ENCODE peak calls at places on chromosomes 16 and 17, in six cellular contexts. Z, K, D, N, E and F are unnamed samples.

GRCh38 chr16:70342016-70342415 is 4.7 kb upstream of the DDX19A start:
- DNase-seq in Z (no peak), K (no peak), D (no peak), N (no peak), E (no peak), F (no peak)

GRCh38 chr17:17899486-17899885 is 62.7 kb upstream of the SREBF1 start:
- DNase-seq in Z (no peak), K (no peak), D (no peak), N (no peak), E (no peak), F (no peak)

GRCh38 chr17:2853111-2853721 is 57.0 kb downstream of the RAP1GAP2 start:
- DNase-seq in Z (peak; percentile 46), K (peak; percentile 45), D (peak; percentile 27), N (no peak), E (no peak), F (no peak)

GRCh38 chr17:73798111-73798748 is 154.0 kb upstream of the SDK2 start:
- DNase-seq in Z (peak; percentile 26), K (peak; percentile 93), D (no peak), N (no peak), E (no peak), F (no peak)

GRCh38 chr17:75925912-75926311 is 14.9 kb downstream of the FBF1 start:
- DNase-seq in Z (no peak), K (no peak), D (no peak), N (no peak), E (no peak), F (no peak)

GRCh38 chr17:80649200-80649644 is 104.6 kb downstream of the RPTOR start:
- DNase-seq in Z (no peak), K (no peak), D (no peak), N (no peak), E (no peak), F (no peak)

GRCh38 chr16:79093554-79093967 is 507.0 kb downstream of the MAF start:
- DNase-seq in Z (no peak), K (no peak), D (peak; percentile 39), N (no peak), E (peak; percentile 25), F (peak; percentile 16)

GRCh38 chr16:11742041-11742535 is 569 bp downstream of the TXNDC11 start:
- DNase-seq in Z (no peak), K (no peak), D (no peak), N (no peak), E (peak; percentile 39), F (no peak)

GRCh38 chr16:50938923-50939322 is 197.0 kb downstream of the CYLD start:
- DNase-seq in Z (no peak), K (no peak), D (no peak), N (no peak), E (no peak), F (no peak)

GRCh38 chr16:67504190-67505021 is 21.1 kb upstream of the AGRP start:
- DNase-seq in Z (no peak), K (no peak), D (peak; percentile 39), N (no peak), E (no peak), F (no peak)

GRCh38 chr16:68892898-68893297 is 49.6 kb downstream of the TANGO6 start:
- DNase-seq in Z (no peak), K (no peak), D (no peak), N (no peak), E (no peak), F (no peak)

GRCh38 chr16:89779231-89779912 is 37.1 kb downstream of the FANCA start:
- DNase-seq in Z (no peak), K (no peak), D (no peak), N (no peak), E (no peak), F (peak; percentile 15)

GRCh38 chr17:65514082-65514481 is 47.4 kb downstream of the AXIN2 start:
- DNase-seq in Z (peak; percentile 58), K (peak; percentile 66), D (no peak), N (no peak), E (no peak), F (no peak)

GRCh38 chr16:53091508-53092211 is 36.9 kb downstream of the CHD9 start:
- DNase-seq in Z (peak; percentile 89), K (peak; percentile 70), D (no peak), N (peak; percentile 83), E (no peak), F (peak; percentile 46)

GRCh38 chr17:27754549-27754948 is 45.8 kb downstream of the NOS2 start:
- DNase-seq in Z (no peak), K (no peak), D (no peak), N (no peak), E (no peak), F (no peak)

GRCh38 chr17:10216213-10216982 is 18.0 kb upstream of the GAS7 start:
- DNase-seq in Z (no peak), K (no peak), D (no peak), N (peak; percentile 54), E (no peak), F (peak; percentile 26)

GRCh38 chr17:3475155-3475808 is 515 bp upstream of the ASPA start:
- DNase-seq in Z (no peak), K (no peak), D (no peak), N (no peak), E (no peak), F (no peak)

GRCh38 chr16:81767987-81768592 is 11.0 kb upstream of the PLCG2 start:
- DNase-seq in Z (no peak), K (no peak), D (no peak), N (no peak), E (no peak), F (no peak)

GRCh38 chr16:30437511-30438046 is 7.7 kb upstream of the DCTPP1 start:
- DNase-seq in Z (no peak), K (no peak), D (no peak), N (no peak), E (no peak), F (no peak)

GRCh38 chr17:62648954-62649294 is 21.5 kb downstream of the MRC2 start:
- DNase-seq in Z (no peak), K (no peak), D (no peak), N (no peak), E (no peak), F (no peak)

GRCh38 chr16:73093146-73094144 is 45.5 kb upstream of the ZFHX3 start:
- DNase-seq in Z (no peak), K (peak; percentile 67), D (no peak), N (no peak), E (no peak), F (no peak)

GRCh38 chr17:4142107-4142900 is 526 bp downstream of the ZZEF1 start:
- DNase-seq in Z (peak; percentile 25), K (peak; percentile 51), D (no peak), N (no peak), E (no peak), F (no peak)